ENCODE peak calls at places on chromosomes 6 and 20, in six cellular contexts. Y is Panc1, G is tibial artery, K is aorta, X is pancreas, S is heart left ventricle. C is an unnamed sample.

GRCh38 chr20:21835042-21835441 is 129.6 kb downstream of the PAX1 start:
- DNase-seq in K (no peak), S (no peak), X (no peak), Y (no peak), G (no peak), C (no peak)

GRCh38 chr6:38997128-38997761 is 51.3 kb upstream of the GLP1R start:
- DNase-seq in S (no peak), Y (no peak), G (no peak), K (no peak), X (peak; percentile 23), C (no peak)

GRCh38 chr6:137214931-137215330 is 4.3 kb downstream of the IFNGR1 start:
- DNase-seq in X (no peak), G (no peak), K (no peak), Y (no peak), S (no peak), C (no peak)

GRCh38 chr6:159969204-159969912 is 476 bp downstream of the IGF2R start:
- DNase-seq in K (peak; percentile 83), X (peak; percentile 24), Y (no peak), S (peak; percentile 45), G (no peak), C (peak; percentile 50)

GRCh38 chr6:113879186-113880096 is 22.3 kb downstream of the MARCKS start:
- DNase-seq in S (peak; percentile 54), X (peak; percentile 58), Y (no peak), K (no peak), G (peak; percentile 39), C (peak; percentile 46)

GRCh38 chr6:161338015-161338414 is 64.2 kb upstream of the AGPAT4 start:
- DNase-seq in X (no peak), S (no peak), Y (no peak), G (no peak), K (no peak), C (no peak)

GRCh38 chr6:100269189-100269588 is 195.5 kb downstream of the SIM1 start:
- DNase-seq in G (no peak), X (no peak), K (no peak), S (no peak), Y (no peak), C (no peak)

GRCh38 chr6:122285292-122285913 is 114.0 kb upstream of the HSF2 start:
- DNase-seq in S (no peak), G (peak; percentile 33), X (no peak), K (no peak), Y (no peak), C (no peak)

GRCh38 chr6:44439270-44440045 is 52.0 kb downstream of the CDC5L start:
- DNase-seq in K (no peak), Y (no peak), S (no peak), X (no peak), G (no peak), C (no peak)

GRCh38 chr6:8743146-8743745 is 307.9 kb upstream of the SLC35B3 start:
- DNase-seq in K (no peak), G (no peak), X (no peak), S (no peak), Y (peak; percentile 13), C (no peak)

GRCh38 chr20:38202982-38203293 is 37.9 kb upstream of the TGM2 start:
- DNase-seq in G (peak; percentile 4), X (no peak), K (peak; percentile 25), Y (no peak), S (no peak), C (no peak)

GRCh38 chr6:108341312-108341711 is 46.5 kb downstream of the AFG1L start:
- DNase-seq in K (no peak), Y (no peak), G (no peak), S (no peak), X (no peak), C (no peak)

GRCh38 chr20:44170796-44171410 is 16.1 kb downstream of the JPH2 start:
- DNase-seq in S (no peak), X (no peak), K (no peak), G (no peak), Y (no peak), C (no peak)

GRCh38 chr6:162934844-162935243 is 207.1 kb downstream of the PACRG start:
- DNase-seq in Y (no peak), G (no peak), X (no peak), S (no peak), K (no peak), C (no peak)

GRCh38 chr6:15338462-15338861 is 92.6 kb downstream of the JARID2 start:
- DNase-seq in X (no peak), G (no peak), S (no peak), K (no peak), Y (no peak), C (no peak)

GRCh38 chr6:15335385-15335784 is 89.5 kb downstream of the JARID2 start:
- DNase-seq in Y (no peak), S (no peak), G (no peak), X (no peak), K (no peak), C (no peak)

GRCh38 chr6:15337584-15337981 is 91.7 kb downstream of the JARID2 start:
- DNase-seq in K (no peak), G (no peak), X (no peak), S (no peak), Y (no peak), C (no peak)

GRCh38 chr6:15335916-15336315 is 90.0 kb downstream of the JARID2 start:
- DNase-seq in S (no peak), G (no peak), Y (no peak), X (no peak), K (no peak), C (no peak)

DNA sequence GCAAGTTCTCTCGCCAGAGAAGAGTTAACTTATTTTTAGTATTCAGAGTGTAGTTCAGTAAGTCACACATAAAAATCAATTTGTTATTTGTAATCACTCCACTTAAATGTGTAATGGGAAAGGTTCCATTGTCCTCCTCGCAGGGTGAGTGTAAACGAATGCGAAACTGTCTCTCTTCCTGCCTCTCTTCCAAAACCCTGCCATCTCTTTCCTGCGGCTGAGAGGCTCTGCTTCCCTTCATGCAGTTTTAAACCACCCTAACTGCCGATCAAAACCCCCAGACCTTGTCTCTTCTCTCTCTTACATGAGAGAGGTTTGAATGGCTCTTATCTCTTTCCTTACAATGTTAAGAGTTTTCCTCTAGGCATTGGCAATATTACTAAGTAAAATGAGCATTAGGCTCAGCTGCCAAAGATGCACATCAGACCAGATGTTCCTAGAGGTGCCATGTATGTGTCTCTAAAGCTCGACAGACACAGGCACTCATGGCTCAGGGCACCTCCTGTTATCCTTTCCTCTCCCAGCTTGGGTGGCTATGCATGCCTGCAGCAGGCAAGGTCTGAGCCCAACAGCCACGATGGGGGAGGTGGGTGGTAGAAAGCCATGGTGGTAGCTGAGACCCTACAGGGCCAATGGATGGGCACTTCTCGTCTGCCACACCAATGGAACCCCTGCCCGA is 91.2 kb downstream of the JARID2 start:
- DNase-seq in Y (no peak), K (no peak), G (no peak), S (no peak), X (no peak), C (no peak)
- H3K4me1 ChIP-seq in Y (no peaks in the 10 kb centered on the region), K (peaks cover 2% of the 10 kb centered on the region), G (no peaks in the 10 kb centered on the region), S (no peaks in the 10 kb centered on the region), X (peaks cover 17% of the 10 kb centered on the region), C (no peaks in the 10 kb centered on the region)

DNA sequence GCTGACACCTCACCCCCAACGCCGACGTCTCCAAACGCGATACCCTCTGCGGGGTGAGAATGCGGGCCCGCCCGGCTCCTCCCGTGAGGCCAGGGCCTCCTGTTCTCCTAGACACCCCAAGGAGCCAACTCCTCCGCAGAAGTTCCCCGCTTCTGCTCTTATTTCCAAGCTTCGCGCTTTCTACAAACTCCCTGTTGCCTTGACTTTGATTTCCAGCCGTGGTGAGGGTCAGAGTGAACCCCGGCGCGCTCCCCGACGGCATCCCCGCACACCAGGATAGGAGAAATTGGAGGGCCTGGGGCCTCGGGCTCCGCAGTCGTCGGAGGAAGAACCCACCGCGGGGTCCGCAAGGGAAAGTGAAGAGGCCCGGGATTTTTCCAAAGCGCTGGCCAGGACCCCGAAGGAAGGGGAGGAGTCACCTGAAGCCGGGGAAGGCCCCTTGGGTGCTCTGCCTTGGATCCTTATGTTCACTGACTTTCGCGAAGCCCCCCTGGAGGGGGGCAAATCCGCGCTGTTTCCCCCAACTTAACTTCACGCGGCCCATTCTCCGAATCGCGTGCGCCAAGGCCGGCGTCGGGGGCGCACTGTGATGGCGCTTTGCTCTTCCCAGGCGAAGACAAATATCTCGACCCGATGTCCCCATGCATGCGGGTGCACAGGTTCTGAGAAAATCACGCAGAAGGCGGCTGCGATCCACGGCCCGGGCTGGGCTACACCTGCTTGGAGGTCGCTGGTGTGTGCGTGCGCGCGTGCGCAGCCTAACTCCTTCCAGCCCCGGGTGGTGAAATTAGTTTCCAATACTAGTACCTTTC is 3.0 kb upstream of the INSM1 start:
- DNase-seq in Y (no peak), X (no peak), G (no peak), K (no peak), S (no peak), C (no peak)
- H3K4me3 ChIP-seq in Y (no peak overlapping the region), X (no peak overlapping the region), G (no peak overlapping the region), K (no peak overlapping the region), S (no peak overlapping the region), C (no peak overlapping the region)

DNA sequence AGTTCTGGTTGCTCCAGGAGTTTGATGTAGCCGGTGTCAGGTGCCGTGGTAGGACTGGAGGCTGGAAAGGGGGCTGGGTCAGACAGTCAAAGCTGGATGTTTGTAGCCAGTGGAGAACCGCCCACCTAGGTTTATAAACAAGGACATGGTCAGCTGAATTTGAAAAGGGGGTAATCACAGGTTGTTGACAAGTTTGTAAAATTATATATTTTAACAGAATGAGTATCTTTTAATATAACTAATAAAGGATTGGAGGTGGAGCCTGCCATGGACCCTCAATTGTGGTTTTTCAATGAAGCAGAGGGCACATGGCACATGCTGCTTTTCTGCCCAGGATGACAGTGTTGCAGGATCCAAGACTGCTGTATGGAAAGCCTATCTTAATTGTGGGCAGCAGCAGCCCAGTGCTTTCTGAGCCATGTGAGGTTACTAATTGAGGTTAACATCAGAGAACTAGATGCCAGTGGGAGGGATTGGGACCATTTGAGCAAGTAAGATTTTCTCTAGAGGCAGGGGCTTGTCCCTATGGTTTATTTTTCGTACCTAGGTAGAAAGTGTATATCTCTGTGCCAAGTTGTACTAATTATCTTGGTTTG is 9.7 kb downstream of the HECA start:
- DNase-seq in S (no peak), G (no peak), Y (no peak), K (no peak), X (no peak), C (no peak)
- H3K4me1 ChIP-seq in S (peaks cover 50% of the 10 kb centered on the region), G (no peaks in the 10 kb centered on the region), Y (no peaks in the 10 kb centered on the region), K (peaks cover 11% of the 10 kb centered on the region), X (peaks cover 19% of the 10 kb centered on the region), C (peaks cover 6% of the 10 kb centered on the region)

DNA sequence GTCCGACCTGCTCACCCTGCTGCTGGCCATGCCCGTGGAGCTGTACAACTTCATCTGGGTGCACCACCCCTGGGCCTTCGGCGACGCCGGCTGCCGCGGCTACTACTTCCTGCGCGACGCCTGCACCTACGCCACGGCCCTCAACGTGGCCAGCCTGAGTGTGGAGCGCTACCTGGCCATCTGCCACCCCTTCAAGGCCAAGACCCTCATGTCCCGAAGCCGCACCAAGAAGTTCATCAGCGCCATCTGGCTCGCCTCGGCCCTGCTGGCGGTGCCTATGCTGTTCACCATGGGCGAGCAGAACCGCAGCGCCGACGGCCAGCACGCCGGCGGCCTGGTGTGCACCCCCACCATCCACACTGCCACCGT is 885 bp downstream of the NTSR1 start:
- DNase-seq in G (no peak), K (no peak), X (no peak), S (no peak), Y (no peak), C (no peak)
- H3K4me3 ChIP-seq in G (no peak overlapping the region), K (no peak overlapping the region), X (no peak overlapping the region), S (no peak overlapping the region), Y (peak overlapping the region; percentile 86), C (no peak overlapping the region)

C was measured in uterus.